ENCODE peak calls at places on chromosomes 13 and 19, in four cellular contexts. T is RWPE1; D is HT1080; Z is activated T-helper 9 cell treated with anti-CD3 and anti-CD28 coated beads, Interleukin-2, amount 50 U/mL, for 16 hours. V is an unnamed sample.

GRCh38 chr13:41548870-41549269 is 91.5 kb downstream of the RGCC start:
- DNase-seq in T (no peak), D (no peak), Z (no peak), V (no peak)

GRCh38 chr19:3398114-3398899 is 31.9 kb downstream of the NFIC start:
- DNase-seq in T (no peak), D (no peak), Z (no peak), V (no peak)

GRCh38 chr19:43675269-43675879 is 5.4 kb upstream of the PLAUR start:
- DNase-seq in T (peak), D (peak), Z (no peak), V (no peak)

GRCh38 chr19:47658431-47659383 is 49.8 kb downstream of the BICRA start:
- DNase-seq in T (no peak), D (no peak), Z (no peak), V (no peak)

GRCh38 chr13:51524846-51525566 is 59.3 kb upstream of the WDFY2 start:
- DNase-seq in T (no peak), D (no peak), Z (no peak), V (no peak)

GRCh38 chr13:29886446-29886845 is 36.0 kb upstream of the UBL3 start:
- DNase-seq in T (no peak), D (no peak), Z (peak), V (no peak)

GRCh38 chr19:8585894-8586750 is 8.9 kb upstream of the MYO1F start:
- DNase-seq in T (peak), D (no peak), Z (peak), V (no peak)

GRCh38 chr19:19321143-19321577 is 531 bp downstream of the MAU2 start:
- DNase-seq in T (no peak), D (no peak), Z (no peak), V (no peak)

GRCh38 chr19:17787274-17787913 is 7.5 kb upstream of the B3GNT3 start:
- DNase-seq in T (no peak), D (no peak), Z (no peak), V (no peak)

V was measured in HS-27A.